ENCODE peak calls at places on chromosome 3, in five cellular contexts. V is right lobe of liver, J is epithelial cell of esophagus, T is ascending aorta, H is GM12865. R is an unnamed sample.
A peak's percentile ranks its signal among the peaks of the same experiment; 100 is the strongest.

GRCh38 chr3:55669133-55669532 is 182.0 kb upstream of the WNT5A start:
- DNase-seq in T (no peak), V (no peak), H (no peak), J (peak; percentile 59), R (no peak)

GRCh38 chr3:161221881-161222600 is 930 bp downstream of the NMD3 start:
- DNase-seq in H (peak; percentile 50), V (no peak), J (peak; percentile 34), T (no peak), R (no peak)

GRCh38 chr3:185397676-185398075 is 34.7 kb downstream of the MAP3K13 start:
- DNase-seq in V (no peak), T (no peak), H (no peak), J (no peak), R (no peak)

GRCh38 chr3:186967686-186968085 is 37.4 kb downstream of the ST6GAL1 start:
- DNase-seq in V (no peak), T (no peak), H (no peak), J (no peak), R (no peak)

GRCh38 chr3:149536429-149536828 is 61.9 kb downstream of the TM4SF4 start:
- DNase-seq in J (no peak), V (peak; percentile 83), H (no peak), T (no peak), R (no peak)

GRCh38 chr3:125052671-125053303 is 3.0 kb downstream of the HEG1 start:
- DNase-seq in V (no peak), J (peak; percentile 56), H (no peak), T (no peak), R (no peak)

GRCh38 chr3:147921044-147921443 is 511.9 kb downstream of the ZIC1 start:
- DNase-seq in J (no peak), H (no peak), V (no peak), T (no peak), R (no peak)

GRCh38 chr3:167716920-167717319 is 17.8 kb downstream of the PDCD10 start:
- DNase-seq in H (no peak), J (no peak), V (no peak), T (no peak), R (no peak)

GRCh38 chr3:63385629-63386028 is 107.5 kb downstream of the SYNPR start:
- DNase-seq in T (no peak), H (no peak), J (no peak), V (no peak), R (no peak)

GRCh38 chr3:48855681-48856447 is 8.2 kb upstream of the PRKAR2A start:
- DNase-seq in V (no peak), J (no peak), T (no peak), H (no peak), R (no peak)

GRCh38 chr3:186552408-186553031 is 8.3 kb upstream of the CRYGS start:
- DNase-seq in T (no peak), J (no peak), V (no peak), H (no peak), R (no peak)

GRCh38 chr3:65751123-65751700 is 287.5 kb downstream of the MAGI1 start:
- DNase-seq in T (no peak), H (peak; percentile 24), V (peak; percentile 27), J (peak; percentile 48), R (peak; percentile 13)

GRCh38 chr3:47715928-47716327 is 65.8 kb downstream of the SMARCC1 start:
- DNase-seq in J (peak; percentile 33), V (no peak), H (no peak), T (no peak), R (no peak)

GRCh38 chr3:46984591-46985459 is 5.4 kb downstream of the NBEAL2 start:
- DNase-seq in V (no peak), T (no peak), H (no peak), J (no peak), R (no peak)

GRCh38 chr3:96970211-96970610 is 155.8 kb downstream of the EPHA6 start:
- DNase-seq in J (peak; percentile 92), V (no peak), T (no peak), H (no peak), R (no peak)

GRCh38 chr3:20692675-20693074 is 506.7 kb upstream of the SGO1 start:
- DNase-seq in H (no peak), J (no peak), T (no peak), V (no peak), R (no peak)

GRCh38 chr3:132783152-132783551 is 60.9 kb upstream of the NPHP3 start:
- DNase-seq in H (no peak), V (no peak), J (no peak), T (no peak), R (no peak)

DNA sequence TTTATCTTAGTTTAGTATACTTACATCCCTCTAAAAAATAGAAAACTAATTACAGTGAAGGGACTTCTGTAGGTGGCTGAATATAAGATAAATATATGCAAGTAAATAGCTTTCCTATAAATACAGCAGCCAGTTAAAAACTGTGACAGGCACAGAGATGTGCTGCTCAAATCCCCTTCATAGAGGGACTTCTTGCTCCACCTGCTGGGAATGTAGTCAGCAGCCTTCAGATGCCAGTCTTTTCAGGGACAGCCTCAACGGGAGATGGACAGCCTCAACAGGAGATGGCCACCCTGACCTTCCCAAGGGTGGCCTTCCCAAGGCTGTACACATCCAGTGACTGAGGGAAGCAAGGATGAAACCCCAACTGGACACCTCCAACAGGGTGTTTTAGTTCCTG is 15.7 kb upstream of the PRR23E start:
- DNase-seq in H (no peak), J (peak; percentile 30), V (peak; percentile 3), T (no peak), R (no peak)
- TF ChIP-seq CTCF in H (no peak), J (peak; percentile 39), V (peak; percentile 11), T (no peak), R (peak; percentile 16)

DNA sequence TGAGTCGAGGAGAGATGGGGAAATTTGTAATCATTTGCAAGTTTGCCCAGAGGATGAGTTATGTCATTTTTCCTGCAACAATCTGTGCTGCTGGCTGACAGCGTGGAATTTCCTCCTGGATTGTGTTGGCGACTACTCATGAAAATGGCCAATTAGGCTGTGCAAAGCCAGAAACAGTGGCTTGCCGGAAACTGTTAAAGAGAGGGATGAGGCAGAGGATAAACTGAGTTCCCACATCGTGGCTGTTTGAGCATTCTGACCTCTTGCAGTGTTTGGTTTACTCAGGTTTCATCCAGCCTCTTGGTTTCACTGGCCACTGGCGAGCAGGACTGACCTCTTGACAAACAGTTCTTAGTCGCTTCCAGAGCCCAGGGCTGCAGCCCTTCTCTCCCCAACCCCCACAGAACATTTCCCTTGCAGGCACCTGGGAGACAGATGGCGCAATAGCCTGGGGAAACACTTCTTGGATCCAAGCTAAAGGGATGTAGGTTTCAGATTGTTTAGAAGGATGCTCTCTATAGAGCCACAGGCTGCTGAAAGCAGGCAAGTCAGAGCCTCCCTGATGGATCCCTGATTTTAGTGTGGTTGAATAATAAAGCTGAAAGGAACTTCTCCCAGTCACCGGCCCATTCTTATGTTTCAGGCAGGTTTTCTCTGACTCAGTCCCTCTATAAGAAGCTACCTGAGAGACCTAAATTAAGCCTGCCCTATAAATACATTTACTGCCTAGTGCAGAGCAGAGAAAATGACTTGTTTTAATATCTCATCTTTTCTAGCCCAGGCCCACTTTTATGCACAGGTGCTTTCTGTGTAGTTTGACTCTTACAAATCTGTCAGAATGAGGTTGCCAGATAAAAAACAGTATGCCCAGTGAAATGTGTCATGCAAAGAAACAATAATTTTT is 92.8 kb upstream of the UBE2E1 start:
- DNase-seq in H (no peak), V (no peak), T (no peak), J (peak; percentile 42), R (no peak)
- TF ChIP-seq CTCF in H (no peak), V (no peak), T (no peak), J (no peak), R (no peak)

DNA sequence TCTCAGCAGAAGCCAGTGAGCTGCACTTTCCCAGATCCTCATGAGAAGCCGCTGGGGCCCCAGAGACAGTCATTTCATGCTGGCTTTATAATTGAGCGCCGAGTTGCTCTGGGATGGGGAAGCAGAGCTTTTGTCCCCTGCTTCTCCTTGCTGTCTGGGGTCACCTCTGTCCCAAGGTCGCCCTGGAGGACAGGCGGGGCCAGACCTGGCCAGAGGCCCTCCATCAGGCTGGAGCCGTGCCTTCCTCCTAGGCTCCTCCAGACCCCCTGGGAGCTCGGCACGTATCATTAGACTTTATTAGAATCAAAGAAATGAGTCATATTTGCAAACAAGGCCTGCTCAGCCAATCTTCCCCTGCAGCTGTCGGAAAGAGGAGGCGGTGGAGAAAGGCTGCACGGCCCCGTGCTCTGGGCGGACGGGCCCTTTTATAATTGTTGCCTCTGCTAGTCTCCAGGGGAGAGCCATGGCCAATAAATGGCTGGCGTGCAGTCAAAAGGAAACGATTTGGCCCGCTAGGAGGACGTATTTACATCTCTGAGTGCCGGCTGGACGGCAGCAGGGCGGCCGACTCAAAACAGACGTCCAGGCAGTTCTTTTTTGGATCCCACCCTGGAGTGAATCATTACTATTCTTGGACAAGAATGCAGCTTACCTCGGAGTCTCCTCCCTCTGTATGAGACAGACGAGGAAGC is 50.4 kb downstream of the SLC6A6 start:
- DNase-seq in V (no peak), H (no peak), T (peak; percentile 88), J (peak; percentile 92), R (no peak)
- TF ChIP-seq CTCF in V (no peak), H (no peak), T (no peak), J (no peak), R (no peak)

DNA sequence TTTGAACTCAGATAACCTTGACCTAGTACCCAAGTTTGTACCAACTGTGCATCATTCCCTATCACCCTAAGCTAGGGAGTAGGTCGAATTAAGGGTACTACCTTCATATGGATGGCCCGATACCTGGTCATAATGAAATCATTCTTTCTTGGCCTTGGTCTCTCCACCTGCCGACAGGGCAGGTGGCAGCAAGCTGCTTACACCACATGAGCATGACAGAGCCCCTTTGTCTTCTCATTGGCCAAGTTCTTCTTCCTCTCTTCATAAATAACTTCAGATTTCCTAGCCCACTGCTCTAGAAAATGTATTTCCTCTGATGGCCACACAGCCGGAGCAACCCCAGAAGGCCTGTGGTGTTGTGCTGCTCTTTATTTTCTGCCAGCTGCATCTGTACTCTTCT is 304.1 kb downstream of the PTPRG start:
- DNase-seq in T (no peak), J (no peak), V (no peak), H (no peak), R (no peak)
- TF ChIP-seq CTCF in T (no peak), J (no peak), V (no peak), H (no peak), R (no peak)

GRCh38 chr3:31668258-31668657 is 135.5 kb downstream of the STT3B start:
- DNase-seq in H (no peak), T (no peak), J (peak; percentile 94), V (no peak), R (no peak)
- TF ChIP-seq CTCF in H (no peak), T (no peak), J (no peak), V (no peak), R (no peak)

GRCh38 chr3:16357191-16357590 is 92.2 kb downstream of the OXNAD1 start:
- DNase-seq in J (no peak), V (no peak), H (no peak), T (no peak), R (no peak)
- TF ChIP-seq CTCF in J (no peak), V (no peak), H (no peak), T (no peak), R (no peak)